ENCODE peak calls at places on chromosome 19, in ten cellular contexts. C is AG04449, R is lung microvascular endothelial cell, I is NCI-H524, H is nucleus accumbens, P is naive B cell, Z is endodermal cell, O is transverse colon, S is T-helper 17 cell, A is thoracic aorta. E is an unnamed sample.

GRCh38 chr19:14767466-14767971 is 10.8 kb downstream of the ADGRE2 start:
- DNase-seq in S (no peak), Z (no peak), R (no peak), P (no peak), H (no peak), O (no peak), I (no peak), A (no peak), C (no peak), E (no peak)

GRCh38 chr19:30711296-30711695 is 339.1 kb downstream of the ZNF536 start:
- DNase-seq in R (no peak), S (no peak), H (no peak), A (no peak), C (no peak), P (no peak), O (no peak), I (no peak), Z (no peak), E (no peak)

GRCh38 chr19:13463296-13463695 is 43.0 kb downstream of the CACNA1A start:
- DNase-seq in A (no peak), R (peak), P (no peak), C (no peak), S (no peak), Z (peak), O (no peak), I (no peak), H (no peak), E (no peak)

GRCh38 chr19:48975947-48976847 is 11.1 kb downstream of the FTL start:
- DNase-seq in R (no peak), S (no peak), H (no peak), C (no peak), O (no peak), I (peak), Z (peak), P (peak), A (no peak), E (no peak)

GRCh38 chr19:40523322-40524047 is 53.2 kb upstream of the SHKBP1 start:
- DNase-seq in Z (peak), I (peak), R (peak), A (no peak), P (no peak), O (peak), H (no peak), S (peak), C (no peak), E (no peak)

GRCh38 chr19:4062576-4063368 is 3.9 kb downstream of the ZBTB7A start:
- DNase-seq in C (no peak), S (no peak), O (peak), Z (no peak), A (no peak), P (no peak), H (no peak), I (no peak), R (no peak), E (no peak)

GRCh38 chr19:18526316-18526715 is 4.4 kb upstream of the ELL start:
- DNase-seq in I (no peak), A (no peak), P (no peak), H (no peak), S (no peak), R (no peak), C (no peak), Z (no peak), O (no peak), E (no peak)

GRCh38 chr19:54952591-54953344 is 5.4 kb upstream of the NLRP7 start:
- DNase-seq in I (no peak), P (no peak), C (no peak), R (no peak), S (no peak), O (no peak), Z (peak), H (peak), A (no peak), E (no peak)

GRCh38 chr19:1806184-1807029 is 5.7 kb downstream of the ATP8B3 start:
- DNase-seq in H (no peak), P (no peak), R (no peak), O (no peak), A (no peak), C (no peak), S (no peak), Z (no peak), I (no peak), E (no peak)

GRCh38 chr19:19997656-19998268 is 41.5 kb downstream of the ZNF682 start:
- DNase-seq in I (no peak), C (no peak), H (no peak), Z (peak), S (peak), A (no peak), R (peak), P (peak), O (peak), E (no peak)

GRCh38 chr19:16601378-16602052 is 26.5 kb downstream of the MED26 start:
- DNase-seq in H (no peak), P (no peak), C (no peak), R (no peak), Z (no peak), O (no peak), I (no peak), A (no peak), S (no peak), E (no peak)

GRCh38 chr19:56383826-56384605 is 9.3 kb downstream of the ZNF582 start:
- DNase-seq in H (no peak), Z (no peak), A (no peak), C (no peak), R (no peak), P (no peak), S (no peak), O (no peak), I (no peak), E (no peak)

GRCh38 chr19:22527554-22527953 is 105.4 kb upstream of the ZNF98 start:
- DNase-seq in H (no peak), C (no peak), I (no peak), P (no peak), R (no peak), A (no peak), S (no peak), Z (no peak), O (no peak), E (no peak)

E was measured in activated gamma-delta T cell.